ENCODE peak calls at places on chromosome 15, in five cellular contexts. P is prostate gland; R is PC-3; M is CD8-positive, alpha-beta memory T cell; J is OCI-LY7. N is an unnamed sample.

GRCh38 chr15:67080118-67080899 is 14.9 kb downstream of the SMAD3 start:
- DNase-seq in P (no peak), M (no peak), J (no peak), R (no peak), N (no peak)

GRCh38 chr15:35087759-35088158 is 2.7 kb upstream of the NANOGP8 start:
- DNase-seq in M (no peak), P (no peak), R (no peak), J (no peak), N (no peak)

GRCh38 chr15:63219196-63219719 is 29.9 kb downstream of the RAB8B start:
- DNase-seq in J (no peak), P (no peak), R (no peak), M (no peak), N (no peak)

GRCh38 chr15:23599053-23599452 is 33.6 kb downstream of the MKRN3 start:
- DNase-seq in P (no peak), R (no peak), M (no peak), J (no peak), N (no peak)

GRCh38 chr15:26394801-26395200 is 378.1 kb downstream of the GABRB3 start:
- DNase-seq in P (no peak), J (no peak), M (no peak), R (no peak), N (no peak)

GRCh38 chr15:67018451-67018850 is 47.0 kb upstream of the SMAD3 start:
- DNase-seq in J (no peak), P (no peak), R (no peak), M (no peak), N (no peak)

GRCh38 chr15:52162260-52162659 is 28.9 kb downstream of the GNB5 start:
- DNase-seq in J (no peak), P (no peak), R (no peak), M (no peak), N (no peak)

GRCh38 chr15:71425388-71425787 is 310.1 kb downstream of the THSD4 start:
- DNase-seq in P (no peak), R (peak), J (no peak), M (no peak), N (no peak)

GRCh38 chr15:95086543-95087252 is 855.3 kb downstream of the MCTP2 start:
- DNase-seq in P (no peak), J (no peak), R (no peak), M (no peak), N (no peak)

GRCh38 chr15:80856809-80857377 is 77.7 kb downstream of the CEMIP start:
- DNase-seq in R (peak), M (no peak), J (no peak), P (peak), N (peak)

GRCh38 chr15:69893863-69894262 is 203.9 kb downstream of the TLE3 start:
- DNase-seq in R (no peak), M (no peak), P (no peak), J (no peak), N (peak)

GRCh38 chr15:38525489-38525888 is 39.1 kb downstream of the RASGRP1 start:
- DNase-seq in J (no peak), P (no peak), M (no peak), R (no peak), N (no peak)

GRCh38 chr15:89627256-89627970 is 27.9 kb downstream of the KIF7 start:
- DNase-seq in J (no peak), R (no peak), P (no peak), M (no peak), N (no peak)

GRCh38 chr15:91572110-91572509 is 281.4 kb upstream of the SLCO3A1 start:
- DNase-seq in P (no peak), R (peak), M (no peak), J (no peak), N (no peak)

GRCh38 chr15:68365140-68365745 is 66.7 kb downstream of the ITGA11 start:
- DNase-seq in J (no peak), R (no peak), M (no peak), P (peak), N (no peak)

GRCh38 chr15:101070502-101071273 is 151.5 kb downstream of the LRRK1 start:
- DNase-seq in R (peak), M (no peak), P (no peak), J (no peak), N (no peak)

GRCh38 chr15:67329984-67330733 is 75.6 kb downstream of the IQCH start:
- DNase-seq in M (no peak), P (no peak), J (peak), R (no peak), N (no peak)

GRCh38 chr15:43881944-43882343 is 55.1 kb downstream of the WDR76 start:
- DNase-seq in P (no peak), R (peak), M (no peak), J (no peak), N (peak)

GRCh38 chr15:51363391-51363790 is 21.9 kb downstream of the GLDN start:
- DNase-seq in R (no peak), J (no peak), P (no peak), M (no peak), N (no peak)

GRCh38 chr15:45637552-45638033 is 2.8 kb downstream of the SQOR start:
- DNase-seq in J (peak), R (peak), M (peak), P (peak), N (no peak)

GRCh38 chr15:56225520-56225919 is 18.2 kb downstream of the RFX7 start:
- DNase-seq in P (no peak), R (no peak), M (no peak), J (no peak), N (no peak)

GRCh38 chr15:70258369-70259029 is 160.8 kb upstream of the TLE3 start:
- DNase-seq in J (peak), M (peak), R (no peak), P (no peak), N (no peak)

GRCh38 chr15:51888593-51889195 is 59.2 kb downstream of the TMOD3 start:
- DNase-seq in P (no peak), R (peak), J (peak), M (no peak), N (peak)

GRCh38 chr15:49037546-49037940 is 8.7 kb downstream of the SECISBP2L start:
- DNase-seq in P (no peak), J (no peak), R (no peak), M (no peak), N (no peak)

GRCh38 chr15:89822951-89823701 is 8.5 kb upstream of the ANPEP start:
- DNase-seq in R (peak), P (no peak), M (no peak), J (no peak), N (no peak)

GRCh38 chr15:61653110-61653509 is 407.1 kb downstream of the VPS13C start:
- DNase-seq in P (no peak), M (no peak), J (no peak), R (no peak), N (no peak)

GRCh38 chr15:66704019-66704782 is 2.2 kb downstream of the SMAD6 start:
- DNase-seq in M (no peak), J (peak), P (no peak), R (no peak), N (no peak)

GRCh38 chr15:46710561-46710960 is 1006.7 kb upstream of the SEMA6D start:
- DNase-seq in P (no peak), J (no peak), R (no peak), M (no peak), N (no peak)

GRCh38 chr15:29458361-29458760 is 188.7 kb upstream of the NSMCE3 start:
- DNase-seq in J (no peak), M (no peak), P (no peak), R (no peak), N (no peak)

GRCh38 chr15:90838066-90838465 is 30.3 kb upstream of the FURIN start:
- DNase-seq in R (no peak), J (no peak), M (peak), P (no peak), N (no peak)

GRCh38 chr15:38021259-38021658 is 86.8 kb downstream of the TMCO5A start:
- DNase-seq in P (no peak), J (peak), R (no peak), M (no peak), N (no peak)

GRCh38 chr15:28957606-28958498 is 72.1 kb downstream of the APBA2 start:
- DNase-seq in R (no peak), P (no peak), J (no peak), M (no peak), N (no peak)

GRCh38 chr15:51680316-51680715 is 987 bp upstream of the SCG3 start:
- DNase-seq in R (no peak), J (no peak), M (no peak), P (no peak), N (no peak)

GRCh38 chr15:91866971-91867372 is 13.5 kb downstream of the SLCO3A1 start:
- DNase-seq in P (peak), M (no peak), J (no peak), R (no peak), N (no peak)

GRCh38 chr15:45884289-45884688 is 249.5 kb downstream of the SQOR start:
- DNase-seq in P (no peak), J (no peak), M (no peak), R (no peak), N (no peak)

GRCh38 chr15:101324513-101325177 is 29.6 kb upstream of the SNRPA1 start:
- DNase-seq in J (no peak), R (no peak), P (no peak), M (no peak), N (no peak)

GRCh38 chr15:63379492-63380150 is 2.0 kb downstream of the CA12 start:
- DNase-seq in P (peak), M (no peak), J (no peak), R (no peak), N (no peak)

GRCh38 chr15:38440353-38441129 is 13.4 kb upstream of the FAM98B start:
- DNase-seq in R (peak), P (peak), M (peak), J (peak), N (peak)

GRCh38 chr15:40593588-40594428 is at the start of gene KNL1:
- DNase-seq in M (peak), J (peak), R (peak), P (peak), N (peak)

GRCh38 chr15:40594429-40594836 is 384 bp downstream of the KNL1 start:
- DNase-seq in M (no peak), R (peak), P (peak), J (peak), N (peak)

GRCh38 chr15:40595773-40596172 is 1.7 kb downstream of the KNL1 start:
- DNase-seq in R (peak), P (no peak), J (no peak), M (no peak), N (no peak)

GRCh38 chr15:40597024-40597423 is 3.0 kb downstream of the KNL1 start:
- DNase-seq in M (no peak), J (no peak), P (no peak), R (no peak), N (no peak)

DNA sequence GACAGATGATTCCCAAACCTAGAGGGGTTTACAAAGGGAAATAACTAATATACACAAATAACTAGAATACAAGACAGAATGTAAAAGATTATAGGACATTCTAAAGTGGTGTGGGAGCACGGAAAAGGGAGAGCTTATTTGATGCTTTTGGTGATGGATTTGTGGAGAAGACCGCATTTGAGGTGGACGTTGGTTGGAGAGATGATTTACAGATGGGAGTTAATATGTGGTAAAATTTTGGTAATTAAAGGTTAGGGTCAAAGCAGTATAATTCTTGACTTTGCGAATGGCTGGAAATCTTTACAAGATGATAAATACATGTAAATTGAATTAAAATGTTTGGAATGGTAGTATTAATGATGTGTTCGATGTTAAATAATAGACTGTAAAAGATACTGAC is 1.2 kb downstream of the KNL1 start:
- DNase-seq in J (no peak), M (no peak), R (no peak), P (no peak), N (no peak)
- H3K4me3 ChIP-seq in J (peak), M (peak), R (peak), P (no peak), N (peak)

GRCh38 chr15:99616773-99617342 is 51.1 kb downstream of the MEF2A start:
- DNase-seq in M (no peak), P (no peak), J (no peak), R (no peak), N (no peak)
- H3K27ac ChIP-seq in M (no peak), P (peak), J (no peak), R (no peak), N (no peak)

GRCh38 chr15:93087825-93088199 is 1.2 kb downstream of the RGMA start:
- DNase-seq in P (peak), M (peak), R (peak), J (peak), N (peak)
- H3K4me3 ChIP-seq in P (peak), M (peak), R (peak), J (no peak), N (peak)

GRCh38 chr15:87269566-87269965 is 987.0 kb downstream of the NTRK3 start:
- DNase-seq in P (no peak), J (no peak), R (peak), M (no peak), N (no peak)
- H3K27ac ChIP-seq in P (no peak), J (no peak), R (no peak), M (no peak), N (no peak)

GRCh38 chr15:98952381-98952803 is 55.2 kb downstream of the PGPEP1L start:
- DNase-seq in P (peak), M (no peak), R (peak), J (peak), N (no peak)
- H3K4me3 ChIP-seq in P (no peak), M (no peak), R (no peak), J (no peak), N (no peak)

GRCh38 chr15:73678498-73678897 is 5.7 kb upstream of the CD276 start:
- DNase-seq in P (no peak), M (no peak), R (no peak), J (no peak), N (no peak)

GRCh38 chr15:73679180-73679579 is 5.0 kb upstream of the CD276 start:
- DNase-seq in R (no peak), M (no peak), J (no peak), P (no peak), N (no peak)

GRCh38 chr15:73681073-73681472 is 3.1 kb upstream of the CD276 start:
- DNase-seq in M (no peak), J (no peak), R (no peak), P (no peak), N (no peak)

GRCh38 chr15:73680545-73680944 is 3.6 kb upstream of the CD276 start:
- DNase-seq in M (no peak), R (no peak), J (no peak), P (no peak), N (no peak)

GRCh38 chr15:73679964-73680363 is 4.2 kb upstream of the CD276 start:
- DNase-seq in P (no peak), J (no peak), R (no peak), M (no peak), N (no peak)
- H3K27ac ChIP-seq in P (no peak), J (no peak), R (no peak), M (no peak), N (no peak)

GRCh38 chr15:77608774-77609173 is 23.9 kb downstream of the LINGO1 start:
- DNase-seq in M (no peak), R (no peak), J (no peak), P (no peak), N (no peak)
- H3K4me3 ChIP-seq in M (no peak), R (no peak), J (no peak), P (no peak), N (no peak)

N was measured in neural progenitor cell.